ENCODE peak calls at places on chromosomes 13 and 19, in four cellular contexts. V, Q, O and C are unnamed samples.

GRCh38 chr13:97432232-97432916 is 1.6 kb upstream of the RAP2A start:
- DNase-seq in V (no peak), Q (no peak), O (no peak), C (no peak)

GRCh38 chr13:33169273-33169980 is 116.1 kb downstream of the STARD13 start:
- DNase-seq in V (no peak), Q (no peak), O (no peak), C (no peak)

GRCh38 chr13:27929868-27930267 is 10.1 kb downstream of the PDX1 start:
- DNase-seq in V (no peak), Q (no peak), O (no peak), C (no peak)

GRCh38 chr19:1522061-1522460 is 1.8 kb upstream of the PLK5 start:
- DNase-seq in V (no peak), Q (no peak), O (no peak), C (no peak)

GRCh38 chr13:110530839-110531499 is 30.6 kb downstream of the RAB20 start:
- DNase-seq in V (no peak), Q (no peak), O (no peak), C (no peak)

GRCh38 chr13:27359203-27359821 is 65.1 kb upstream of the GTF3A start:
- DNase-seq in V (peak), Q (peak), O (peak), C (peak)

GRCh38 chr13:41916173-41916954 is 44.5 kb downstream of the VWA8 start:
- DNase-seq in V (no peak), Q (no peak), O (no peak), C (peak)

GRCh38 chr19:1864480-1865171 is 1.2 kb upstream of the KLF16 start:
- DNase-seq in V (no peak), Q (peak), O (peak), C (peak)

GRCh38 chr19:19064811-19065745 is 1.3 kb downstream of the SLC25A42 start:
- DNase-seq in V (no peak), Q (no peak), O (peak), C (peak)

GRCh38 chr13:108963846-108964600 is 334.6 kb downstream of the MYO16 start:
- DNase-seq in V (no peak), Q (no peak), O (no peak), C (no peak)

GRCh38 chr13:69389899-69390298 is 717.7 kb upstream of the ATXN8OS start:
- DNase-seq in V (no peak), Q (no peak), O (no peak), C (no peak)

GRCh38 chr13:99165753-99166587 is 34.7 kb upstream of the UBAC2 start:
- DNase-seq in V (no peak), Q (no peak), O (no peak), C (no peak)

GRCh38 chr19:3210347-3211017 is 14.0 kb upstream of the CELF5 start:
- DNase-seq in V (peak), Q (peak), O (peak), C (peak)

GRCh38 chr13:32284927-32285632 is 30.1 kb downstream of the ZAR1L start:
- DNase-seq in V (peak), Q (peak), O (no peak), C (no peak)

GRCh38 chr13:60591348-60591747 is 194.3 kb downstream of the TDRD3 start:
- DNase-seq in V (no peak), Q (no peak), O (no peak), C (no peak)

GRCh38 chr19:18322318-18322758 is 538 bp downstream of the LSM4 start:
- DNase-seq in V (no peak), Q (peak), O (peak), C (peak)

GRCh38 chr13:114118763-114119123 is 13.7 kb downstream of the RASA3 start:
- DNase-seq in V (no peak), Q (no peak), O (peak), C (no peak)

GRCh38 chr13:114121496-114122466 is 10.6 kb downstream of the RASA3 start:
- DNase-seq in V (no peak), Q (no peak), O (peak), C (no peak)

GRCh38 chr13:114122591-114123211 is 9.7 kb downstream of the RASA3 start:
- DNase-seq in V (no peak), Q (no peak), O (peak), C (no peak)

GRCh38 chr13:114119196-114119595 is 13.2 kb downstream of the RASA3 start:
- DNase-seq in V (no peak), Q (peak), O (peak), C (no peak)

DNA sequence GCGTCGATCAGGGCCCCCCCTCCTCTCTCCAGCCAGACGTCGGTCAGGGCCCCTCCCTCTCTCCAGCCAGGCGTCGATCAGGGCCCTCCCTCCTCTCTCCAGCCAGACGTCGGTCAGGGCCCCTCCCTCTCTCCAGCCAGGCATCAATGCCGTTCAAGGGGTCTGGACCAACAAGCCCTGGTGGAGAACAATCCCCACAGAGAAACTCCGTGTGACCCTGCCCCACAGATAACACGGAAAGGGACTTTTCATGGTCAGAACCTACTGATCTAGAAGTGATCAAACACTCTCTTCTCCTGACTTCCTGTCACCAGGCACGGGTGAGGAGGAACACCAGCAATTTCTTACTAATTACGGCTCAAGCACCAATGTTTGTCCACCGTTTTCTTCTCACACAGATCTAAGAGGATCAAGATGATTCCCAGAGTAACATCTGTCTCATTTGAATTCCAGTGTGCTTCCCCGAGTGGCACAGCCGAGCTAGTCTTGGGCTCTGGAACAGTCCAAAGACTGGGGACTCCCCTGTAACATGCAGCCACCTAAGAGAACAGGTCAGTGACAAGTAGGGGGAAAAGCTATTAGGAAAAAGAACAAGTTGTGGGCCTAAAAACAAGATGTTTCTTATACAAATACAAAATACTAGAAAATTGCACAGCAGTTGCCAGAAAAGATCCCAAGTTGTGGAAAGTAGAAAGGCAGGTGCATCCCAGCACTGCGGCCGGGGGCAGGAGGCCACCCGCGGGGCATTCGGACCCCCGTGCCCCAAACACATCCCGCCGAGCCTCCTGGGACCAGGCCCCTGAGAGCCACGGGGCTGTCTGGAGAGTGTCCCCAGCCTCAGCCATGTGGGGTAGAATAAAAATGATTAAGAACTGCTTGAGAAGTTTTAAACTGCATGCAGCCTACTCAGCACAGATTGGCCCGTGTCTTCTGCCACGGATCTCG is 11.7 kb downstream of the RASA3 start:
- DNase-seq in V (no peak), Q (no peak), O (peak), C (no peak)
- TF ChIP-seq ELF1 in V (no peak), Q (no peak), O (no peak), C (no peak)

GRCh38 chr19:35088514-35088913 is 27.1 kb upstream of the FXYD3 start:
- DNase-seq in V (no peak), Q (no peak), O (no peak), C (no peak)

GRCh38 chr19:35090795-35091214 is 24.8 kb upstream of the FXYD3 start:
- DNase-seq in V (no peak), Q (no peak), O (no peak), C (no peak)

GRCh38 chr19:35089554-35089953 is 26.1 kb upstream of the FXYD3 start:
- DNase-seq in V (no peak), Q (no peak), O (no peak), C (no peak)

GRCh38 chr19:35087393-35087792 is 28.2 kb upstream of the FXYD3 start:
- DNase-seq in V (no peak), Q (no peak), O (no peak), C (peak)

DNA sequence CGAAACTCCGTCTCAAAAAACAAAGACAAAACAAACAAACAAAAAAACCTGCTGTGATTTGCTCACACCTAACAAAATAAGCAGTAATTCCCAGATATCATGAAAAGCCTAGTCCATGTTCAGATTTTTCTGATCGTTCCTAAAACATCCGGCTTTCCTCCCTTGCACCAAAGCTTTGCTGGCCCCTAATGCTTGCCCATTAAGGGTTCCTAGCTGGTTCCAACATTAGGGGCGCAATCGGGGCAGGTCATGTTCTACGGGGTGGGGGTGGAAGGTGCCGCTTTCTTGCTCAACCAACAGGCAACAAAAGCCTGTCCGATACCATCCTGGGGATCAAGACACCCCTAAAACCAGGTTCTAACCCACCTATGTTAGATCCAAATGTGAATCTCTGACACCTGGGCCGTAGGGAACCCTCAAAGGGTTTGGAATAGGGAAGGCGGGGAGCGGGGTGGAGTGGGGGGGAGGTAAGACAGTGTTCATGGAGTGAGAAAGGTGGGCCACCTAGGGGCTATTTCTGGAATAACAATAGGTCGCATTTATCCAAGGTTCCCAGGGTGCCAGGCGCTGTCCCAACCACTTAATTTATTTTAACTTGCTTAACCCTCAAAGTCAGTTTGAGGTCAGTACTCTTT is 25.3 kb upstream of the FXYD3 start:
- DNase-seq in V (peak), Q (peak), O (peak), C (peak)
- TF ChIP-seq ELF1 in V (no peak), Q (no peak), O (no peak), C (no peak)

GRCh38 chr19:40255619-40256166 is 29.2 kb upstream of the CCNP start:
- DNase-seq in V (no peak), Q (peak), O (no peak), C (no peak)

GRCh38 chr19:40256511-40256910 is 28.6 kb downstream of the AKT2 start:
- DNase-seq in V (no peak), Q (no peak), O (no peak), C (no peak)

GRCh38 chr19:40253611-40254092 is 27.2 kb upstream of the CCNP start:
- DNase-seq in V (no peak), Q (peak), O (no peak), C (no peak)

GRCh38 chr19:40254714-40255418 is 28.4 kb upstream of the CCNP start:
- DNase-seq in V (no peak), Q (no peak), O (no peak), C (no peak)

DNA sequence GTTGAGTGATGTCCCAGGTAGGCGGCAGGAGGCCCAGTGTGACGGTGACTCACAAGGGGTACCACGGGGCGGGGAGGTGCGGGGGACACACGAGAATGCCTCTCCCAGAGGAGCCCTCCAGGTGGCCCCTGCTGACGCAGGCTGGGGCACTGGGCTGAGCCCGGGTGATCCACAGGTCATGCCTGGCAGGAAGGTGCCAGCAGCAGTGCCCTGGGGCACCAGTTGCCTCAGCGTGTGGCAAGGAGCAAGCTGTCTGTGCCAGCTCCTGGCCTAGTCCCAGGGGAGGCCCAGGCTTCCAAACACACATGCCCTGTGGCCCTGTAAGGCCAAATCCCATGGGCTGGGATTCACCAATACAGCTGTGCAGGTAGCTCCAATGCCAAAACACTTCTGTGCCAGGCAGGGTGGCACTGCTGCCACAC is 28.0 kb downstream of the AKT2 start:
- DNase-seq in V (no peak), Q (no peak), O (no peak), C (no peak)
- TF ChIP-seq ELF1 in V (no peak), Q (no peak), O (no peak), C (no peak)

DNA sequence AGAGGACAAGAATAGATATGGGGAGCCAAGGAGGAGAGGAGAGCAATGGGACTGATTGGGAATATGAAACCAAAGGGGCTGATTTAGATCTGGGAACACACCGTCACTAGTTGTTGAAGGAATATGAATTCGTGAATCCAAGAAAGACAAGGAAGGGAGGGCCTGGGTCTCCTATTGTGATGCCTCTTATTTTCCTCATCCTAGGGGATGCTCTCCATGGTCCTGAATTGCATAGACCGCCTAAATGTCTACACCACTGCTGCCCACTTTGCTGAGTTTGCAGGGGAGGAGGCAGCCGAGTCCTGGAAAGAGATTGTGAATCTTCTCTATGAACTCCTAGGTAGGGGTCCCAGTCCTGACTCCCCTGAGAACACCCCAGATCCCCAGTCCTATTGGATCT is 21.5 kb downstream of the RYR1 start:
- DNase-seq in V (no peak), Q (peak), O (no peak), C (no peak)
- TF ChIP-seq ELF1 in V (no peak), Q (no peak), O (no peak), C (no peak)

GRCh38 chr19:16660763-16661479 is at the start of gene TMEM38A:
- DNase-seq in V (no peak), Q (no peak), O (peak), C (peak)
- TF ChIP-seq ELF1 in V (no peak), Q (no peak), O (no peak), C (no peak)

DNA sequence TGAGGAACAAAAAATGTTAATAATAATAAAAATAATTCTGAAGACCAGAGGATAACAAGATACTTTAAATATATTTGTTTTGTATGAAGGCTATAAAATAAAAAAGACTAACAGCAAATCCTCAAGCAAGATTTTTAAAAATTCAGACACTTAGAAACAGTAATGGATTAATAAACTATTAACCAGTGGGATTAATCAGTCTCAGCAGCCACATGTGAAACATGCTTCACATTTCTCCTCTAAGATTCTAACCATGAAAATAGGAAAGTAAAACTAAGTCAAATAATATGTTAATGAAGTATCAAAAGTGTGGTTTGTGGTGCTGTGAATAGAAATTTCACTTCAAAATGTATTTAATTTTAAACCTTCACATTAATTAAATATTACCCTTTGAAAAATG is 57.4 kb downstream of the KCNRG start:
- DNase-seq in V (no peak), Q (no peak), O (no peak), C (no peak)
- TF ChIP-seq ELF1 in V (no peak), Q (no peak), O (no peak), C (no peak)